ENCODE peak calls at places on chromosomes 7 and 10, in seven cellular contexts. One of them, this sample, is unnamed.

GRCh38 chr10:9800011-9800410 is 1217.7 kb upstream of the CELF2 start:
- DNase-seq in stimulated activated CD4-positive, alpha-beta T cell treated with anti-CD3 and anti-CD28 coated beads, Interleukin-1b, Interleukin-23, amount 100 ng/mL, for 4 hours: no peak
- DNase-seq in GF-D8: no peak
- DNase-seq in lower lobe of right lung: no peak
- DNase-seq in bronchial epithelial cell: no peak
- DNase-seq in CD8-positive, alpha-beta T cell: no peak
- DNase-seq in T-helper 22 cell: no peak
- DNase-seq in this sample: no peak

GRCh38 chr7:108324053-108325038 is 131.9 kb downstream of the NRCAM start:
- DNase-seq in stimulated activated CD4-positive, alpha-beta T cell treated with anti-CD3 and anti-CD28 coated beads, Interleukin-1b, Interleukin-23, amount 100 ng/mL, for 4 hours: no peak
- DNase-seq in GF-D8: no peak
- DNase-seq in lower lobe of right lung: no peak
- DNase-seq in bronchial epithelial cell: no peak
- DNase-seq in CD8-positive, alpha-beta T cell: no peak
- DNase-seq in T-helper 22 cell: no peak
- DNase-seq in this sample: no peak

GRCh38 chr10:94115725-94116124 is 122.0 kb downstream of the PLCE1 start:
- DNase-seq in stimulated activated CD4-positive, alpha-beta T cell treated with anti-CD3 and anti-CD28 coated beads, Interleukin-1b, Interleukin-23, amount 100 ng/mL, for 4 hours: no peak
- DNase-seq in GF-D8: no peak
- DNase-seq in lower lobe of right lung: no peak
- DNase-seq in bronchial epithelial cell: peak
- DNase-seq in CD8-positive, alpha-beta T cell: no peak
- DNase-seq in T-helper 22 cell: no peak
- DNase-seq in this sample: no peak

GRCh38 chr7:105677803-105678583 is 96.7 kb upstream of the EFCAB10 start:
- DNase-seq in stimulated activated CD4-positive, alpha-beta T cell treated with anti-CD3 and anti-CD28 coated beads, Interleukin-1b, Interleukin-23, amount 100 ng/mL, for 4 hours: peak
- DNase-seq in GF-D8: peak
- DNase-seq in lower lobe of right lung: peak
- DNase-seq in bronchial epithelial cell: no peak
- DNase-seq in CD8-positive, alpha-beta T cell: peak
- DNase-seq in T-helper 22 cell: peak
- DNase-seq in this sample: peak

GRCh38 chr7:74454059-74454947 is 597 bp downstream of the GTF2IRD1 start:
- DNase-seq in stimulated activated CD4-positive, alpha-beta T cell treated with anti-CD3 and anti-CD28 coated beads, Interleukin-1b, Interleukin-23, amount 100 ng/mL, for 4 hours: no peak
- DNase-seq in GF-D8: no peak
- DNase-seq in lower lobe of right lung: no peak
- DNase-seq in bronchial epithelial cell: no peak
- DNase-seq in CD8-positive, alpha-beta T cell: no peak
- DNase-seq in T-helper 22 cell: no peak
- DNase-seq in this sample: no peak

GRCh38 chr7:149527414-149527813 is 29.8 kb upstream of the ZNF746 start:
- DNase-seq in stimulated activated CD4-positive, alpha-beta T cell treated with anti-CD3 and anti-CD28 coated beads, Interleukin-1b, Interleukin-23, amount 100 ng/mL, for 4 hours: no peak
- DNase-seq in GF-D8: no peak
- DNase-seq in lower lobe of right lung: no peak
- DNase-seq in bronchial epithelial cell: no peak
- DNase-seq in CD8-positive, alpha-beta T cell: no peak
- DNase-seq in T-helper 22 cell: no peak
- DNase-seq in this sample: no peak

GRCh38 chr10:82558208-82558607 is 683.2 kb downstream of the NRG3 start:
- DNase-seq in stimulated activated CD4-positive, alpha-beta T cell treated with anti-CD3 and anti-CD28 coated beads, Interleukin-1b, Interleukin-23, amount 100 ng/mL, for 4 hours: no peak
- DNase-seq in GF-D8: peak
- DNase-seq in lower lobe of right lung: no peak
- DNase-seq in bronchial epithelial cell: peak
- DNase-seq in CD8-positive, alpha-beta T cell: no peak
- DNase-seq in T-helper 22 cell: no peak
- DNase-seq in this sample: peak

GRCh38 chr7:114784756-114785155 is 137.1 kb upstream of the MDFIC start:
- DNase-seq in stimulated activated CD4-positive, alpha-beta T cell treated with anti-CD3 and anti-CD28 coated beads, Interleukin-1b, Interleukin-23, amount 100 ng/mL, for 4 hours: no peak
- DNase-seq in GF-D8: no peak
- DNase-seq in lower lobe of right lung: no peak
- DNase-seq in bronchial epithelial cell: peak
- DNase-seq in CD8-positive, alpha-beta T cell: no peak
- DNase-seq in T-helper 22 cell: no peak
- DNase-seq in this sample: no peak

GRCh38 chr10:26799342-26799741 is 61.4 kb downstream of the ABI1 start:
- DNase-seq in stimulated activated CD4-positive, alpha-beta T cell treated with anti-CD3 and anti-CD28 coated beads, Interleukin-1b, Interleukin-23, amount 100 ng/mL, for 4 hours: no peak
- DNase-seq in GF-D8: peak
- DNase-seq in lower lobe of right lung: no peak
- DNase-seq in bronchial epithelial cell: no peak
- DNase-seq in CD8-positive, alpha-beta T cell: no peak
- DNase-seq in T-helper 22 cell: no peak
- DNase-seq in this sample: peak

GRCh38 chr7:90655566-90655965 is 59.4 kb downstream of the CDK14 start:
- DNase-seq in stimulated activated CD4-positive, alpha-beta T cell treated with anti-CD3 and anti-CD28 coated beads, Interleukin-1b, Interleukin-23, amount 100 ng/mL, for 4 hours: no peak
- DNase-seq in GF-D8: no peak
- DNase-seq in lower lobe of right lung: no peak
- DNase-seq in bronchial epithelial cell: peak
- DNase-seq in CD8-positive, alpha-beta T cell: no peak
- DNase-seq in T-helper 22 cell: no peak
- DNase-seq in this sample: peak

GRCh38 chr10:131211965-131212619 is 99.4 kb downstream of the TCERG1L start:
- DNase-seq in stimulated activated CD4-positive, alpha-beta T cell treated with anti-CD3 and anti-CD28 coated beads, Interleukin-1b, Interleukin-23, amount 100 ng/mL, for 4 hours: no peak
- DNase-seq in GF-D8: no peak
- DNase-seq in lower lobe of right lung: no peak
- DNase-seq in bronchial epithelial cell: no peak
- DNase-seq in CD8-positive, alpha-beta T cell: no peak
- DNase-seq in T-helper 22 cell: no peak
- DNase-seq in this sample: no peak

GRCh38 chr10:11292576-11293302 is 275.1 kb downstream of the CELF2 start:
- DNase-seq in stimulated activated CD4-positive, alpha-beta T cell treated with anti-CD3 and anti-CD28 coated beads, Interleukin-1b, Interleukin-23, amount 100 ng/mL, for 4 hours: no peak
- DNase-seq in GF-D8: no peak
- DNase-seq in lower lobe of right lung: no peak
- DNase-seq in bronchial epithelial cell: no peak
- DNase-seq in CD8-positive, alpha-beta T cell: no peak
- DNase-seq in T-helper 22 cell: no peak
- DNase-seq in this sample: no peak

GRCh38 chr10:96017227-96017687 is 26.1 kb upstream of the CCNJ start:
- DNase-seq in stimulated activated CD4-positive, alpha-beta T cell treated with anti-CD3 and anti-CD28 coated beads, Interleukin-1b, Interleukin-23, amount 100 ng/mL, for 4 hours: peak
- DNase-seq in GF-D8: peak
- DNase-seq in lower lobe of right lung: no peak
- DNase-seq in bronchial epithelial cell: peak
- DNase-seq in CD8-positive, alpha-beta T cell: no peak
- DNase-seq in T-helper 22 cell: no peak
- DNase-seq in this sample: peak

GRCh38 chr7:118245267-118246040 is 20.9 kb downstream of the ANKRD7 start:
- DNase-seq in stimulated activated CD4-positive, alpha-beta T cell treated with anti-CD3 and anti-CD28 coated beads, Interleukin-1b, Interleukin-23, amount 100 ng/mL, for 4 hours: no peak
- DNase-seq in GF-D8: no peak
- DNase-seq in lower lobe of right lung: no peak
- DNase-seq in bronchial epithelial cell: no peak
- DNase-seq in CD8-positive, alpha-beta T cell: no peak
- DNase-seq in T-helper 22 cell: no peak
- DNase-seq in this sample: peak